ENCODE peak calls at places on chromosomes 7 and 10, in nine cellular contexts. I is heart right ventricle, V is right lobe of liver, O is lower lobe of right lung, D is GM23338, J is astrocyte of the cerebellum, Q is ovary, H is A673, N is psoas muscle. F is an unnamed sample.

GRCh38 chr7:102122026-102122425 is 164.6 kb upstream of the SH2B2 start:
- DNase-seq in I (no peak), V (no peak), O (no peak), D (no peak), J (peak), Q (no peak), H (peak), N (no peak), F (no peak)

GRCh38 chr10:16436367-16436757 is 448 bp upstream of the PTER start:
- DNase-seq in I (peak), V (no peak), O (peak), D (no peak), J (no peak), Q (no peak), H (no peak), N (no peak), F (no peak)

GRCh38 chr7:25860206-25860881 is 291.7 kb upstream of the NFE2L3 start:
- DNase-seq in I (no peak), V (no peak), O (no peak), D (peak), J (no peak), Q (no peak), H (no peak), N (no peak), F (no peak)

GRCh38 chr10:119910689-119911088 is 18.2 kb downstream of the SEC23IP start:
- DNase-seq in I (no peak), V (no peak), O (no peak), D (no peak), J (no peak), Q (no peak), H (no peak), N (no peak), F (no peak)

GRCh38 chr10:7479861-7480598 is 69.2 kb upstream of the SFMBT2 start:
- DNase-seq in I (no peak), V (no peak), O (no peak), D (no peak), J (no peak), Q (no peak), H (no peak), N (no peak), F (no peak)

GRCh38 chr7:139646566-139646965 is 123.1 kb downstream of the CLEC2L start:
- DNase-seq in I (no peak), V (no peak), O (no peak), D (no peak), J (no peak), Q (no peak), H (no peak), N (no peak), F (no peak)

GRCh38 chr7:155000795-155001194 is 2.1 kb downstream of the PAXIP1 start:
- DNase-seq in I (no peak), V (no peak), O (no peak), D (peak), J (no peak), Q (no peak), H (no peak), N (no peak), F (no peak)

GRCh38 chr10:26044123-26044749 is 110.2 kb downstream of the MYO3A start:
- DNase-seq in I (no peak), V (no peak), O (peak), D (no peak), J (peak), Q (no peak), H (peak), N (no peak), F (no peak)

GRCh38 chr10:60944159-60944909 is at the start of gene RHOBTB1:
- DNase-seq in I (peak), V (peak), O (peak), D (peak), J (peak), Q (peak), H (peak), N (peak), F (peak)

GRCh38 chr7:97022451-97023306 is 2.0 kb downstream of the DLX5 start:
- DNase-seq in I (no peak), V (no peak), O (no peak), D (peak), J (no peak), Q (no peak), H (peak), N (no peak), F (no peak)

GRCh38 chr7:81583882-81584533 is 185.8 kb downstream of the HGF start:
- DNase-seq in I (no peak), V (no peak), O (no peak), D (no peak), J (no peak), Q (no peak), H (no peak), N (no peak), F (no peak)

GRCh38 chr10:46307281-46308112 is 20.7 kb downstream of the ANTXRL start:
- DNase-seq in I (no peak), V (no peak), O (no peak), D (no peak), J (no peak), Q (peak), H (no peak), N (no peak), F (peak)

GRCh38 chr7:138750473-138750872 is 47.3 kb upstream of the TMEM213 start:
- DNase-seq in I (no peak), V (no peak), O (no peak), D (no peak), J (no peak), Q (no peak), H (no peak), N (no peak), F (no peak)

GRCh38 chr10:112471878-112472487 is 25.0 kb downstream of the VTI1A start:
- DNase-seq in I (no peak), V (no peak), O (no peak), D (peak), J (peak), Q (no peak), H (peak), N (no peak), F (no peak)

GRCh38 chr10:3133948-3134347 is 38.6 kb downstream of the PITRM1 start:
- DNase-seq in I (no peak), V (no peak), O (no peak), D (no peak), J (no peak), Q (no peak), H (no peak), N (no peak), F (no peak)

GRCh38 chr10:131554821-131555220 is 243.3 kb upstream of the TCERG1L start:
- DNase-seq in I (no peak), V (no peak), O (no peak), D (no peak), J (no peak), Q (no peak), H (no peak), N (no peak), F (no peak)

GRCh38 chr7:111137296-111138195 is 46.6 kb downstream of the LRRN3 start:
- DNase-seq in I (no peak), V (no peak), O (peak), D (no peak), J (no peak), Q (no peak), H (peak), N (no peak), F (no peak)

GRCh38 chr10:128466831-128467371 is 340.7 kb upstream of the MKI67 start:
- DNase-seq in I (no peak), V (no peak), O (no peak), D (no peak), J (no peak), Q (no peak), H (no peak), N (no peak), F (no peak)

GRCh38 chr10:67782556-67782955 is 55.4 kb downstream of the DNAJC12 start:
- DNase-seq in I (no peak), V (no peak), O (no peak), D (no peak), J (no peak), Q (no peak), H (no peak), N (no peak), F (no peak)

GRCh38 chr7:79055722-79056415 is 397.6 kb downstream of the MAGI2 start:
- DNase-seq in I (no peak), V (no peak), O (no peak), D (no peak), J (no peak), Q (peak), H (no peak), N (no peak), F (peak)

GRCh38 chr7:55348502-55348901 is 16.6 kb upstream of the LANCL2 start:
- DNase-seq in I (no peak), V (no peak), O (no peak), D (no peak), J (peak), Q (no peak), H (peak), N (no peak), F (no peak)

GRCh38 chr7:106625678-106626301 is 35.2 kb downstream of the CCDC71L start:
- DNase-seq in I (peak), V (no peak), O (no peak), D (no peak), J (no peak), Q (no peak), H (no peak), N (no peak), F (peak)

GRCh38 chr7:10237306-10237705 is 736.4 kb upstream of the PHF14 start:
- DNase-seq in I (peak), V (no peak), O (no peak), D (no peak), J (peak), Q (no peak), H (no peak), N (no peak), F (no peak)

GRCh38 chr7:54967384-54967783 is 51.4 kb upstream of the EGFR start:
- DNase-seq in I (no peak), V (no peak), O (peak), D (peak), J (peak), Q (no peak), H (no peak), N (no peak), F (no peak)

GRCh38 chr10:6912424-6912823 is 332.3 kb upstream of the PRKCQ start:
- DNase-seq in I (no peak), V (no peak), O (no peak), D (no peak), J (no peak), Q (peak), H (peak), N (no peak), F (no peak)

GRCh38 chr7:95608344-95609173 is 12.2 kb upstream of the PDK4 start:
- DNase-seq in I (peak), V (peak), O (peak), D (peak), J (peak), Q (peak), H (no peak), N (peak), F (peak)

GRCh38 chr7:24967696-24968095 is 12.3 kb downstream of the OSBPL3 start:
- DNase-seq in I (no peak), V (no peak), O (no peak), D (no peak), J (no peak), Q (no peak), H (no peak), N (no peak), F (no peak)

GRCh38 chr7:112009081-112009480 is 197.1 kb downstream of the DOCK4 start:
- DNase-seq in I (no peak), V (no peak), O (no peak), D (no peak), J (peak), Q (no peak), H (no peak), N (no peak), F (no peak)

GRCh38 chr7:47672966-47673365 is 91.1 kb upstream of the TNS3 start:
- DNase-seq in I (no peak), V (no peak), O (no peak), D (no peak), J (no peak), Q (no peak), H (no peak), N (no peak), F (no peak)

GRCh38 chr10:119620771-119621384 is 24.1 kb upstream of the TIAL1 start:
- DNase-seq in I (no peak), V (no peak), O (no peak), D (peak), J (no peak), Q (no peak), H (peak), N (no peak), F (no peak)

GRCh38 chr10:3886191-3886590 is 101.2 kb upstream of the KLF6 start:
- DNase-seq in I (peak), V (no peak), O (no peak), D (peak), J (no peak), Q (peak), H (no peak), N (peak), F (no peak)

GRCh38 chr7:154903083-154903731 is 99.7 kb downstream of the PAXIP1 start:
- DNase-seq in I (no peak), V (no peak), O (no peak), D (no peak), J (no peak), Q (no peak), H (no peak), N (no peak), F (no peak)

GRCh38 chr7:27116962-27117686 is 13.4 kb downstream of the HOXA4 start:
- DNase-seq in I (no peak), V (no peak), O (no peak), D (no peak), J (no peak), Q (no peak), H (no peak), N (no peak), F (peak)
- H3K4me3 ChIP-seq in I (no peak), V (no peak), O (peak), D (no peak), J (peak), Q (no peak), H (no peak), N (peak), F (no peak)

DNA sequence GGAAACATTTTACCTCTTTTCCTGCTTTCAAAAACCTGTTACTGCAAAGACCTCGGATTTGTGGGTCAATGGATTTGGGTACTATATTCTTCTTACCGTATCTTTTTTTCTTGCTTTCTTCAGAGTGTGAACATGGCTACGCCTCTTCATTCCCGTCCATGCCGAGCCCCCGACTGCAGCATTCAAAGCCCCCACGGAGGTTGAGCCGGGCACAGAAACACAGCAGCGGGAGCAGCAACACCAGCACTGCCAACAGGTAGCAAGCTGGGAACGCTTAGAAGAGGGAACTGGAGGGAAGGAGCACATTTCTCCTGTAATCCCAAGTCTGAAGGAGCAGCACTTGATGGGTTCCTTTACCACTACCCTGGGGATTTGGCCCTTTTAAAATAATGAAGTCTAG is 20.7 kb downstream of the MXI1 start:
- DNase-seq in I (no peak), V (no peak), O (no peak), D (no peak), J (no peak), Q (no peak), H (no peak), N (no peak), F (no peak)
- H3K4me3 ChIP-seq in I (peak), V (no peak), O (peak), D (peak), J (no peak), Q (no peak), H (peak), N (peak), F (no peak)

GRCh38 chr10:34280599-34281374 is 534.3 kb downstream of the PARD3 start:
- DNase-seq in I (peak), V (peak), O (no peak), D (peak), J (peak), Q (peak), H (no peak), N (peak), F (no peak)
- H3K4me3 ChIP-seq in I (no peak), V (no peak), O (no peak), D (no peak), J (no peak), Q (no peak), H (no peak), N (no peak), F (no peak)

GRCh38 chr7:30983914-30984247 is 20.1 kb downstream of the GHRHR start:
- DNase-seq in I (no peak), V (no peak), O (no peak), D (no peak), J (no peak), Q (no peak), H (no peak), N (no peak), F (no peak)
- H3K4me3 ChIP-seq in I (no peak), V (no peak), O (no peak), D (peak), J (no peak), Q (no peak), H (no peak), N (no peak), F (no peak)

GRCh38 chr10:132875435-132875834 is 66.9 kb downstream of the CFAP46 start:
- DNase-seq in I (no peak), V (no peak), O (no peak), D (no peak), J (no peak), Q (no peak), H (no peak), N (no peak), F (no peak)
- H3K4me3 ChIP-seq in I (no peak), V (no peak), O (no peak), D (no peak), J (no peak), Q (no peak), H (no peak), N (no peak), F (no peak)

GRCh38 chr7:149713061-149713730 is 60.2 kb downstream of the ZNF467 start:
- DNase-seq in I (no peak), V (no peak), O (peak), D (no peak), J (no peak), Q (no peak), H (no peak), N (no peak), F (no peak)

GRCh38 chr7:149715476-149715875 is 57.9 kb downstream of the ZNF467 start:
- DNase-seq in I (no peak), V (no peak), O (peak), D (no peak), J (no peak), Q (no peak), H (no peak), N (no peak), F (no peak)

GRCh38 chr7:149714910-149715471 is 58.4 kb downstream of the ZNF467 start:
- DNase-seq in I (no peak), V (no peak), O (peak), D (no peak), J (no peak), Q (no peak), H (no peak), N (no peak), F (no peak)

GRCh38 chr7:149714081-149714909 is 59.1 kb downstream of the ZNF467 start:
- DNase-seq in I (peak), V (peak), O (peak), D (peak), J (peak), Q (peak), H (peak), N (peak), F (peak)

DNA sequence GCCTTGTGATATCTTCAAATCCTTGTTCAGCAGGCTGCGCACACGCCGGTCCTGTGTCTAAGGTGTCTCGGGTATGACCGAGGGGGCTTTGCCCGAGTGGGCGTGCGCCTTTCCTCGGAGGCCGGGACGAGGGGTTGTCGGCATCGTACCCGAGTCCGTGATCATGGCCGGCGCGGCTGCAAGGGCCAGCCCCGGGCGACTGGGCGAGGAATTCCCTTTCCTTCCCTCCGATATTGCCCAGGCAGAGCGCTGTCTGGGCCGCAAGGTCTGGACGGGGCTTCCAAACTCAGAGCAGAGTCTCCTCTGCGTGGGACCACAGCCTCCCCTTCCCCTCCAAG is 59.7 kb downstream of the ZNF467 start:
- DNase-seq in I (no peak), V (no peak), O (no peak), D (peak), J (no peak), Q (no peak), H (no peak), N (no peak), F (no peak)
- H3K4me3 ChIP-seq in I (peak), V (no peak), O (peak), D (peak), J (peak), Q (peak), H (no peak), N (peak), F (no peak)

GRCh38 chr7:130923930-130924329 is 189.9 kb upstream of the KLF14 start:
- DNase-seq in I (no peak), V (no peak), O (no peak), D (no peak), J (no peak), Q (no peak), H (no peak), N (no peak), F (no peak)

GRCh38 chr7:130921391-130922180 is 187.6 kb upstream of the KLF14 start:
- DNase-seq in I (peak), V (peak), O (no peak), D (peak), J (peak), Q (peak), H (peak), N (peak), F (no peak)

GRCh38 chr7:130925136-130925794 is 191.3 kb upstream of the KLF14 start:
- DNase-seq in I (no peak), V (no peak), O (no peak), D (no peak), J (no peak), Q (no peak), H (no peak), N (no peak), F (no peak)

GRCh38 chr7:130920122-130920521 is 186.1 kb upstream of the KLF14 start:
- DNase-seq in I (no peak), V (peak), O (no peak), D (no peak), J (no peak), Q (no peak), H (no peak), N (no peak), F (no peak)

DNA sequence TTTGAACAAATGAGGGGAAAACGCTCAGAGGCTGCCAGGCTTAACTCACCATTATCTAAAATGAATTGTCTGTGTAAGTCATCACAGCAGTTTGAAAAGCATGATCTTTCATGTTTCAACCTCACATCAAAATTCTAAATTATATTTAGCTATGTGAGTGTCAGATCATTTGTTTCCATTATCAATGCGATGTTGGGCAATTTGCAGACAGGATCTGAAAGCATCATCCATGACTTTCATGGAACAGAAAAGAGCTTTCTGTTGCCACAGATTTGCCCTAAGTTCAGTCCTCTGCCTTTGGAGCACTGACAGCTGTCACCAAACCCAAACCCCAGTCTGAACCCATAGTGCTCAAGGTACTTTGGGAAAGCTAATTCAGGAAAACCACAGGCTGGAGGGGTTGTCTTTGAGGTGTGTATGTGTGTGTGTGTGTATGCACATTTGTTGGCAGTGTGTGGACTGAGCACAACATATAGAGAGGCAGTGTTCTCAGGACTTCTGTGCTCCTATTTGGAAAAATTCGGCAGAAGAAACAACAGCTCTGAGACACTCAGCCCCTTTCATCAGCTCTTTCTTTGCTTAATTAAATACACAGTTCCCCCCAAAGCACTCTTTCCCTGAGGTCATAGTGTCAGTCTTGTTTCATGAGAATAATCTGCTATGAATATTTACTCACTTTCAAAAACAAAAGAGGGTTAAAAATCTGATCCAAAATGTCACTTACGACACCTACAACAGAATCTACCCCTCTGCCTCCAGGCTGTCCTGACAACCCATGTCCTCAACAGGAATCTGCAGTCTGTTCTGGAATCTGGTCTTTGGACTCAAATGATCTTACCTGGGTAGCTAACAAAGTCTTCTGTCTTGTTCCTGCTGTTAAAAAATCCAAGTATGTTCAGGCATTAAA is 188.5 kb upstream of the KLF14 start:
- DNase-seq in I (no peak), V (no peak), O (no peak), D (no peak), J (no peak), Q (no peak), H (peak), N (no peak), F (no peak)
- H3K4me3 ChIP-seq in I (peak), V (no peak), O (no peak), D (no peak), J (no peak), Q (no peak), H (no peak), N (peak), F (no peak)

GRCh38 chr7:910441-910861 is 34.1 kb downstream of the GET4 start:
- DNase-seq in I (no peak), V (no peak), O (no peak), D (no peak), J (no peak), Q (no peak), H (no peak), N (no peak), F (no peak)
- H3K4me3 ChIP-seq in I (no peak), V (no peak), O (no peak), D (no peak), J (no peak), Q (no peak), H (no peak), N (no peak), F (no peak)

F was measured in mucosa of descending colon.